ENCODE peak calls at places on chromosomes 6 and 20, in seven cellular contexts. One of them, this sample, is unnamed.

GRCh38 chr6:106446287-106446885 is 85.9 kb downstream of the CRYBG1 start:
- DNase-seq in IMR-90: peak
- DNase-seq in SK-N-SH: peak
- DNase-seq in GM12878: no peak
- DNase-seq in HCT116: no peak
- DNase-seq in HepG2: no peak
- DNase-seq in H1: no peak
- DNase-seq in this sample: peak

GRCh38 chr20:10670521-10671220 is 3.1 kb downstream of the JAG1 start:
- DNase-seq in IMR-90: peak
- DNase-seq in HepG2: peak
- DNase-seq in SK-N-SH: no peak
- DNase-seq in HCT116: no peak
- DNase-seq in GM12878: peak
- DNase-seq in H1: no peak
- DNase-seq in this sample: no peak

GRCh38 chr6:28333047-28333446 is 2.9 kb downstream of the ZSCAN31 start:
- DNase-seq in IMR-90: no peak
- DNase-seq in GM12878: no peak
- DNase-seq in SK-N-SH: no peak
- DNase-seq in HepG2: no peak
- DNase-seq in H1: no peak
- DNase-seq in HCT116: no peak
- DNase-seq in this sample: no peak

GRCh38 chr6:90368601-90369000 is 72.0 kb upstream of the BACH2 start:
- DNase-seq in IMR-90: peak
- DNase-seq in H1: no peak
- DNase-seq in GM12878: no peak
- DNase-seq in SK-N-SH: no peak
- DNase-seq in HepG2: no peak
- DNase-seq in HCT116: no peak
- DNase-seq in this sample: no peak

GRCh38 chr6:145547596-145548325 is 187.6 kb downstream of the EPM2A start:
- DNase-seq in IMR-90: no peak
- DNase-seq in HCT116: no peak
- DNase-seq in GM12878: no peak
- DNase-seq in SK-N-SH: no peak
- DNase-seq in HepG2: no peak
- DNase-seq in H1: no peak
- DNase-seq in this sample: no peak

GRCh38 chr20:9294081-9294480 is 220.3 kb upstream of the LAMP5 start:
- DNase-seq in IMR-90: peak
- DNase-seq in GM12878: no peak
- DNase-seq in H1: no peak
- DNase-seq in HepG2: no peak
- DNase-seq in SK-N-SH: no peak
- DNase-seq in HCT116: no peak
- DNase-seq in this sample: peak

GRCh38 chr6:133705071-133705470 is 183.8 kb upstream of the TCF21 start:
- DNase-seq in IMR-90: peak
- DNase-seq in SK-N-SH: no peak
- DNase-seq in HCT116: no peak
- DNase-seq in H1: no peak
- DNase-seq in GM12878: no peak
- DNase-seq in HepG2: no peak
- DNase-seq in this sample: no peak

GRCh38 chr20:33373735-33374605 is 27.3 kb downstream of the CDK5RAP1 start:
- DNase-seq in IMR-90: peak
- DNase-seq in H1: no peak
- DNase-seq in GM12878: no peak
- DNase-seq in HepG2: peak
- DNase-seq in HCT116: no peak
- DNase-seq in SK-N-SH: no peak
- DNase-seq in this sample: peak

GRCh38 chr6:71126506-71126905 is 162.1 kb upstream of the OGFRL1 start:
- DNase-seq in IMR-90: no peak
- DNase-seq in SK-N-SH: no peak
- DNase-seq in H1: no peak
- DNase-seq in HepG2: no peak
- DNase-seq in GM12878: no peak
- DNase-seq in HCT116: no peak
- DNase-seq in this sample: no peak

GRCh38 chr20:59835057-59835447 is 98.4 kb downstream of the SYCP2 start:
- DNase-seq in H1: no peak
- DNase-seq in HCT116: no peak
- DNase-seq in SK-N-SH: no peak
- DNase-seq in IMR-90: no peak
- DNase-seq in HepG2: no peak
- DNase-seq in GM12878: no peak
- DNase-seq in this sample: no peak

GRCh38 chr6:112360498-112360897 is 13.4 kb downstream of the RFPL4B start:
- DNase-seq in HCT116: no peak
- DNase-seq in SK-N-SH: no peak
- DNase-seq in GM12878: no peak
- DNase-seq in IMR-90: peak
- DNase-seq in HepG2: no peak
- DNase-seq in H1: no peak
- DNase-seq in this sample: no peak

GRCh38 chr6:2008383-2008976 is 236.9 kb downstream of the GMDS start:
- DNase-seq in HCT116: no peak
- DNase-seq in H1: no peak
- DNase-seq in HepG2: no peak
- DNase-seq in GM12878: no peak
- DNase-seq in SK-N-SH: no peak
- DNase-seq in IMR-90: peak
- DNase-seq in this sample: no peak

GRCh38 chr6:150025201-150025917 is at the start of gene RAET1L:
- DNase-seq in HepG2: no peak
- DNase-seq in GM12878: no peak
- DNase-seq in HCT116: peak
- DNase-seq in H1: no peak
- DNase-seq in SK-N-SH: no peak
- DNase-seq in IMR-90: peak
- DNase-seq in this sample: peak

GRCh38 chr6:139154885-139155547 is 20.1 kb downstream of the HECA start:
- DNase-seq in HCT116: no peak
- DNase-seq in IMR-90: peak
- DNase-seq in SK-N-SH: no peak
- DNase-seq in GM12878: no peak
- DNase-seq in H1: no peak
- DNase-seq in HepG2: no peak
- DNase-seq in this sample: no peak

GRCh38 chr6:168915855-168916254 is 337.8 kb downstream of the THBS2 start:
- DNase-seq in IMR-90: no peak
- DNase-seq in HepG2: no peak
- DNase-seq in HCT116: no peak
- DNase-seq in SK-N-SH: no peak
- DNase-seq in H1: no peak
- DNase-seq in GM12878: no peak
- DNase-seq in this sample: no peak
- H3K4me2 ChIP-seq in IMR-90: no peak
- H3K4me2 ChIP-seq in HepG2: no peak
- H3K4me2 ChIP-seq in HCT116: no peak
- H3K4me2 ChIP-seq in SK-N-SH: no peak
- H3K4me2 ChIP-seq in H1: no peak
- H3K4me2 ChIP-seq in GM12878: no peak
- H3K4me2 ChIP-seq in this sample: no peak

GRCh38 chr20:15235799-15236198 is 898.4 kb upstream of the FLRT3 start:
- DNase-seq in SK-N-SH: no peak
- DNase-seq in IMR-90: no peak
- DNase-seq in HepG2: no peak
- DNase-seq in H1: no peak
- DNase-seq in GM12878: no peak
- DNase-seq in HCT116: no peak
- DNase-seq in this sample: no peak

GRCh38 chr20:15232243-15232642 is 894.8 kb upstream of the FLRT3 start:
- DNase-seq in IMR-90: no peak
- DNase-seq in SK-N-SH: no peak
- DNase-seq in HepG2: no peak
- DNase-seq in H1: no peak
- DNase-seq in HCT116: no peak
- DNase-seq in GM12878: no peak
- DNase-seq in this sample: no peak

GRCh38 chr20:15239542-15240206 is 902.3 kb upstream of the FLRT3 start:
- DNase-seq in SK-N-SH: no peak
- DNase-seq in H1: no peak
- DNase-seq in HCT116: no peak
- DNase-seq in HepG2: no peak
- DNase-seq in GM12878: no peak
- DNase-seq in IMR-90: no peak
- DNase-seq in this sample: no peak

GRCh38 chr20:15240801-15241200 is 903.4 kb upstream of the FLRT3 start:
- DNase-seq in SK-N-SH: no peak
- DNase-seq in HepG2: no peak
- DNase-seq in GM12878: no peak
- DNase-seq in HCT116: no peak
- DNase-seq in IMR-90: no peak
- DNase-seq in H1: no peak
- DNase-seq in this sample: no peak

GRCh38 chr20:15236812-15237211 is 899.4 kb upstream of the FLRT3 start:
- DNase-seq in IMR-90: peak
- DNase-seq in SK-N-SH: peak
- DNase-seq in HepG2: peak
- DNase-seq in GM12878: peak
- DNase-seq in H1: peak
- DNase-seq in HCT116: peak
- DNase-seq in this sample: peak
- TF ChIP-seq CTCF in IMR-90: peak
- TF ChIP-seq CTCF in SK-N-SH: peak
- TF ChIP-seq CTCF in HepG2: peak
- TF ChIP-seq CTCF in GM12878: peak
- TF ChIP-seq CTCF in H1: peak
- TF ChIP-seq CTCF in HCT116: peak
- TF ChIP-seq CTCF in this sample: peak

GRCh38 chr6:156886409-156886808 is 109.2 kb downstream of the ARID1B start:
- DNase-seq in SK-N-SH: no peak
- DNase-seq in IMR-90: no peak
- DNase-seq in HepG2: no peak
- DNase-seq in HCT116: no peak
- DNase-seq in GM12878: no peak
- DNase-seq in H1: no peak
- DNase-seq in this sample: no peak
- TF ChIP-seq RAD21 in SK-N-SH: no peak
- TF ChIP-seq RAD21 in IMR-90: no peak
- TF ChIP-seq RAD21 in HepG2: no peak
- TF ChIP-seq RAD21 in HCT116: no peak
- TF ChIP-seq RAD21 in GM12878: no peak
- TF ChIP-seq RAD21 in H1: no peak
- TF ChIP-seq RAD21 in this sample: no peak

GRCh38 chr20:50904067-50904570 is 27.1 kb downstream of the ADNP start:
- DNase-seq in HCT116: no peak
- DNase-seq in H1: no peak
- DNase-seq in HepG2: no peak
- DNase-seq in IMR-90: no peak
- DNase-seq in GM12878: no peak
- DNase-seq in SK-N-SH: no peak
- DNase-seq in this sample: no peak
- H3K4me2 ChIP-seq in HCT116: no peak
- H3K4me2 ChIP-seq in H1: no peak
- H3K4me2 ChIP-seq in HepG2: no peak
- H3K4me2 ChIP-seq in IMR-90: no peak
- H3K4me2 ChIP-seq in GM12878: no peak
- H3K4me2 ChIP-seq in SK-N-SH: no peak
- H3K4me2 ChIP-seq in this sample: no peak

DNA sequence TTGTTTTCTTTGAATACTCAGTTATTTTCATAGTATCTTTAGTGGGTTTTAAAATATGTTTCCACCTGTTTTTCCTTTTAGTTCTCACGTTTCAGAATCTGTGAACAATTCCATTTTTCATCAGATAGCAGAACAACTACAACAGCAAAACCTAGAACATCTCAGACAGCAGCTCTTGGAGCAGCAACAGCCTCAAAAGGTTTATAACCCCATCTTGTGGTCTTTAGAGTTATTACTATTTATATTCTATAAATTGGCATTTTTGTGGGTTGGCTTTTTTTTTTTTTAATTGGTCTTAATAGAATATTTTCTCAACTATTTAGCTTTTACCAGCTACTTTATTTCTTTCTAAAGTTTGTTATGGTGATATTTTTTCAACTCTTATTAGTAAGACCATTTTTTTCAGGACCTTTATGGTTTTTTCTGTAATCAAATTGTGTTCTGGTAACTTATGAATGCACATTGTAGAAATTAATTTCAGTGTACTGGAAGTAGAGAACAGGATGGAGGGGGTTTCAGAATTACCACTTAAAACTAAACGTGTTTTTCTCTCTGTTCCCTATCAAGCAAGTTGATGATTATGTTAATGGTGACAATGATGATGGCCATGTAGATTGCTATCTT is 72.2 kb downstream of the SCAF8 start:
- DNase-seq in SK-N-SH: peak
- DNase-seq in HepG2: peak
- DNase-seq in GM12878: no peak
- DNase-seq in IMR-90: peak
- DNase-seq in H1: no peak
- DNase-seq in HCT116: peak
- DNase-seq in this sample: peak
- TF ChIP-seq CTCF in SK-N-SH: peak
- TF ChIP-seq CTCF in HepG2: peak
- TF ChIP-seq CTCF in GM12878: peak
- TF ChIP-seq CTCF in IMR-90: peak
- TF ChIP-seq CTCF in H1: no peak
- TF ChIP-seq CTCF in HCT116: peak
- TF ChIP-seq CTCF in this sample: peak

GRCh38 chr6:152368761-152369624 is 268.2 kb downstream of the SYNE1 start:
- DNase-seq in HCT116: no peak
- DNase-seq in GM12878: no peak
- DNase-seq in H1: no peak
- DNase-seq in IMR-90: peak
- DNase-seq in SK-N-SH: no peak
- DNase-seq in HepG2: no peak
- DNase-seq in this sample: no peak
- TF ChIP-seq RAD21 in HCT116: no peak
- TF ChIP-seq RAD21 in GM12878: no peak
- TF ChIP-seq RAD21 in H1: no peak
- TF ChIP-seq RAD21 in IMR-90: no peak
- TF ChIP-seq RAD21 in SK-N-SH: no peak
- TF ChIP-seq RAD21 in HepG2: no peak
- TF ChIP-seq RAD21 in this sample: no peak

DNA sequence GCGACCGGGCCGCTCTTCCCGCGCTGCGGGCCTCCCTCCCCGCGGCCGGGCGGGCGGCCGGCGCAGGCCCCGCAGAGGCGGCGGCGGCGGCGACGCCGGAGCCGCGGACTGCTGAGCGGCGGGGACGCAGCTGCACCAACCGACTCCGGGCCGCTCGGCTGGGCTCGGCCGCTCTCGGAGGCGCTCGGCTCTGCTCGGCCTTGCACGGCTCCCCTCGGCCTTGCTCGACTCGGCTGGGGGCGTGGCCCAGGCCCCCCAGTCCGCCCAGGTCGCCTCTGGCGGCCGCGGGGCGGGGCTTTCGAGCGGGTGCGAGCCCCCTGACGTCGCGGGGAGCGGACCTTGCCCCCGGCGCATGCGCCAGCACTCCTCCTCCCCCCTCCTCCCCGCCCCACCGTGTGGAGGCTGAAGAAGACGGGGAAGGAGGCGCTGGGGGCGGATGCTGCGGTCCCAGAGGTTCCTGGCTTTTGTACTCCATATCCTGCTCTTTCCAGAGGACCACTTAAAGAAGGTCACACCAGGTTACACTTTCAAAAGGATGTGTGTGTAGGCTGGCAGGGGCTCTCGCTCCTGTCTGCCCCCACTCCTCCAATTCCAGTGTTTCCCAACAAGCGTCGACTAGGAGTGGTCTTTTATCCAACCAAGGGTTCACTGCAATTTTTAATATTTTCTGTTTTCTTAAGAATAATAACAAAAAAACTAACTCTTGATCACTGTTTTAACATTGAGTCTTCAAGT is at the start of gene ZHX3:
- DNase-seq in IMR-90: peak
- DNase-seq in HCT116: peak
- DNase-seq in HepG2: peak
- DNase-seq in H1: peak
- DNase-seq in SK-N-SH: peak
- DNase-seq in GM12878: peak
- DNase-seq in this sample: peak
- H3K4me2 ChIP-seq in IMR-90: peak
- H3K4me2 ChIP-seq in HCT116: peak
- H3K4me2 ChIP-seq in HepG2: peak
- H3K4me2 ChIP-seq in H1: peak
- H3K4me2 ChIP-seq in SK-N-SH: peak
- H3K4me2 ChIP-seq in GM12878: peak
- H3K4me2 ChIP-seq in this sample: peak

This sample was measured in A549.